ENCODE peak calls at places on chromosomes 12 and 14, in four cellular contexts. E, N, Q and J are unnamed samples.

GRCh38 chr14:72961579-72962335 is 35.5 kb downstream of the DCAF4 start:
- DNase-seq in Q (no peak), E (peak; percentile 57), N (peak; percentile 33), J (peak; percentile 15)

GRCh38 chr12:27549231-27549800 is 25.3 kb downstream of the PPFIBP1 start:
- DNase-seq in Q (no peak), N (peak; percentile 92), E (peak; percentile 95), J (peak; percentile 77)

GRCh38 chr12:71548906-71549305 is 109.3 kb downstream of the LGR5 start:
- DNase-seq in E (no peak), Q (no peak), N (no peak), J (no peak)

GRCh38 chr12:5038781-5039311 is 4.8 kb upstream of the KCNA5 start:
- DNase-seq in Q (no peak), N (no peak), E (no peak), J (no peak)

GRCh38 chr12:99390707-99391106 is 256.8 kb upstream of the GARIN6 start:
- DNase-seq in Q (peak; percentile 55), E (no peak), N (no peak), J (no peak)

GRCh38 chr12:79883216-79883615 is 51.7 kb downstream of the PPP1R12A start:
- DNase-seq in Q (no peak), E (peak; percentile 71), N (peak; percentile 33), J (peak; percentile 49)

GRCh38 chr14:61147898-61148549 is 133.1 kb downstream of the TMEM30B start:
- DNase-seq in Q (peak; percentile 71), E (peak; percentile 97), N (peak; percentile 49), J (peak; percentile 80)

GRCh38 chr14:71597955-71598659 is 334.1 kb upstream of the RGS6 start:
- DNase-seq in Q (no peak), E (no peak), N (no peak), J (no peak)

GRCh38 chr14:67514203-67514607 is 18.9 kb upstream of the PLEKHH1 start:
- DNase-seq in N (no peak), E (no peak), Q (no peak), J (no peak)

GRCh38 chr12:53481957-53482586 is 17.2 kb downstream of the MAP3K12 start:
- DNase-seq in E (no peak), N (no peak), Q (peak; percentile 56), J (no peak)

GRCh38 chr12:12333980-12334709 is 15.9 kb downstream of the MANSC1 start:
- DNase-seq in N (peak; percentile 44), E (peak; percentile 63), Q (no peak), J (peak; percentile 58)

GRCh38 chr14:20734079-20734806 is 11.4 kb upstream of the EDDM3A start:
- DNase-seq in E (no peak), N (no peak), Q (no peak), J (no peak)

GRCh38 chr12:54032627-54033100 is at the start of gene HOXC5:
- DNase-seq in Q (peak; percentile 87), E (peak; percentile 79), N (peak; percentile 90), J (peak; percentile 65)

GRCh38 chr12:12837025-12837872 is 24.1 kb downstream of the DDX47 start:
- DNase-seq in Q (peak; percentile 71), N (peak; percentile 72), E (peak; percentile 86), J (peak; percentile 83)

GRCh38 chr14:76446921-76447320 is 71.0 kb downstream of the ESRRB start:
- DNase-seq in E (no peak), Q (no peak), N (no peak), J (no peak)

GRCh38 chr14:73265721-73266046 is 28.4 kb downstream of the PAPLN start:
- DNase-seq in Q (no peak), E (no peak), N (no peak), J (no peak)

GRCh38 chr12:30999723-31000122 is 73.2 kb downstream of the TSPAN11 start:
- DNase-seq in E (no peak), Q (peak; percentile 14), N (no peak), J (no peak)

GRCh38 chr12:97756741-97757140 is 294.1 kb downstream of the RMST start:
- DNase-seq in N (no peak), Q (no peak), E (no peak), J (no peak)

GRCh38 chr14:57755018-57755521 is 110.8 kb downstream of the SLC35F4 start:
- DNase-seq in N (no peak), Q (no peak), E (no peak), J (no peak)

GRCh38 chr14:53872551-53873188 is 84.0 kb downstream of the BMP4 start:
- DNase-seq in Q (no peak), N (no peak), E (no peak), J (no peak)

GRCh38 chr12:88299567-88300101 is 157.5 kb downstream of the TMTC3 start:
- DNase-seq in E (peak; percentile 100), Q (no peak), N (peak; percentile 98), J (peak; percentile 85)

GRCh38 chr12:5487971-5488955 is 56.4 kb downstream of the NTF3 start:
- DNase-seq in E (peak; percentile 73), Q (no peak), N (peak; percentile 76), J (peak; percentile 31)

GRCh38 chr14:93953739-93954515 is 22.4 kb downstream of the ASB2 start:
- DNase-seq in Q (no peak), N (no peak), E (no peak), J (no peak)